ENCODE peak calls at places on chromosomes 12 and 14, in ten cellular contexts. E is right cardiac atrium; F is HL-60; A is lung microvascular endothelial cell; C is AG04450; V is Kasumi-1; Z is anterior cingulate cortex; J is nucleus accumbens; L is activated T-cell treated with anti-CD3 and anti-CD28 coated beads, Interleukin-2, amount 50 U/mL, for 72 hours; B is stomach. W is an unnamed sample.

GRCh38 chr12:11621797-11622423 is 27.6 kb upstream of the ETV6 start:
- DNase-seq in E (peak), F (no peak), A (peak), C (no peak), V (no peak), Z (no peak), J (no peak), L (peak), B (no peak), W (no peak)

GRCh38 chr12:50425859-50426258 is 25.2 kb downstream of the LARP4 start:
- DNase-seq in E (no peak), F (no peak), A (no peak), C (no peak), V (no peak), Z (no peak), J (no peak), L (no peak), B (no peak), W (no peak)

GRCh38 chr14:99476864-99477263 is 3.8 kb downstream of the SETD3 start:
- DNase-seq in E (no peak), F (peak), A (no peak), C (no peak), V (peak), Z (no peak), J (no peak), L (no peak), B (no peak), W (no peak)

GRCh38 chr12:45634273-45634917 is 95.1 kb upstream of the ARID2 start:
- DNase-seq in E (no peak), F (no peak), A (no peak), C (no peak), V (no peak), Z (no peak), J (no peak), L (no peak), B (no peak), W (peak)

GRCh38 chr14:54890794-54891193 is 11.8 kb downstream of the GCH1 start:
- DNase-seq in E (no peak), F (no peak), A (no peak), C (no peak), V (no peak), Z (no peak), J (no peak), L (no peak), B (no peak), W (peak)

GRCh38 chr12:80829767-80830166 is 108.0 kb downstream of the LIN7A start:
- DNase-seq in E (no peak), F (no peak), A (no peak), C (no peak), V (no peak), Z (no peak), J (no peak), L (no peak), B (no peak), W (no peak)

GRCh38 chr14:103694572-103695026 is 20.7 kb downstream of the XRCC3 start:
- DNase-seq in E (peak), F (no peak), A (no peak), C (no peak), V (no peak), Z (no peak), J (no peak), L (no peak), B (no peak), W (no peak)

GRCh38 chr12:49482095-49483051 is 56.5 kb upstream of the KCNH3 start:
- DNase-seq in E (no peak), F (no peak), A (no peak), C (no peak), V (no peak), Z (no peak), J (no peak), L (no peak), B (no peak), W (no peak)

GRCh38 chr12:109542014-109542413 is 31.3 kb downstream of the MMAB start:
- DNase-seq in E (no peak), F (no peak), A (no peak), C (no peak), V (no peak), Z (no peak), J (no peak), L (no peak), B (no peak), W (no peak)

GRCh38 chr12:16568873-16569272 is 37.1 kb downstream of the LMO3 start:
- DNase-seq in E (no peak), F (no peak), A (peak), C (no peak), V (no peak), Z (no peak), J (no peak), L (no peak), B (no peak), W (peak)

GRCh38 chr12:54374555-54375257 is 9.8 kb downstream of the ZNF385A start:
- DNase-seq in E (peak), F (no peak), A (peak), C (no peak), V (no peak), Z (no peak), J (no peak), L (no peak), B (no peak), W (no peak)

GRCh38 chr14:51684760-51685159 is 33.0 kb downstream of the FRMD6 start:
- DNase-seq in E (no peak), F (no peak), A (no peak), C (no peak), V (no peak), Z (no peak), J (no peak), L (no peak), B (no peak), W (no peak)

GRCh38 chr14:73272393-73272792 is 35.1 kb downstream of the PAPLN start:
- DNase-seq in E (no peak), F (no peak), A (no peak), C (no peak), V (no peak), Z (no peak), J (no peak), L (no peak), B (no peak), W (no peak)

GRCh38 chr12:113347892-113348291 is 10.5 kb upstream of the PLBD2 start:
- DNase-seq in E (no peak), F (no peak), A (no peak), C (no peak), V (no peak), Z (no peak), J (no peak), L (no peak), B (no peak), W (no peak)

GRCh38 chr12:124834822-124835221 is 28.8 kb downstream of the SCARB1 start:
- DNase-seq in E (no peak), F (no peak), A (no peak), C (no peak), V (no peak), Z (no peak), J (no peak), L (no peak), B (no peak), W (no peak)

GRCh38 chr12:112296183-112296582 is 86.0 kb downstream of the HECTD4 start:
- DNase-seq in E (no peak), F (no peak), A (no peak), C (no peak), V (no peak), Z (no peak), J (no peak), L (no peak), B (no peak), W (no peak)

GRCh38 chr14:96072076-96072475 is 32.9 kb downstream of the C14orf132 start:
- DNase-seq in E (no peak), F (no peak), A (no peak), C (no peak), V (no peak), Z (no peak), J (no peak), L (no peak), B (no peak), W (no peak)

W was measured in GM13977.